ENCODE peak calls at places on chromosomes 12 and 14, in five cellular contexts. One of them, this sample, is unnamed.
A peak's percentile ranks its signal among the peaks of the same experiment; 100 is the strongest.

GRCh38 chr12:118060301-118061010 is 523 bp downstream of the WSB2 start:
- DNase-seq in A549: peak; percentile 46
- DNase-seq in GM23338: peak; percentile 24
- DNase-seq in HepG2: no peak
- DNase-seq in SK-N-SH: no peak
- DNase-seq in this sample: no peak

GRCh38 chr12:85804663-85805062 is 31.5 kb downstream of the RASSF9 start:
- DNase-seq in GM23338: no peak
- DNase-seq in SK-N-SH: no peak
- DNase-seq in HepG2: no peak
- DNase-seq in A549: no peak
- DNase-seq in this sample: no peak

GRCh38 chr14:103130017-103130764 is 6.9 kb downstream of the TNFAIP2 start:
- DNase-seq in A549: no peak
- DNase-seq in SK-N-SH: peak; percentile 39
- DNase-seq in HepG2: no peak
- DNase-seq in GM23338: no peak
- DNase-seq in this sample: no peak

GRCh38 chr12:90905691-90906370 is 49.1 kb downstream of the CCER1 start:
- DNase-seq in GM23338: no peak
- DNase-seq in SK-N-SH: no peak
- DNase-seq in A549: no peak
- DNase-seq in HepG2: no peak
- DNase-seq in this sample: no peak

GRCh38 chr12:120367924-120368788 is 808 bp downstream of the MSI1 start:
- DNase-seq in A549: no peak
- DNase-seq in SK-N-SH: peak; percentile 68
- DNase-seq in GM23338: peak; percentile 64
- DNase-seq in HepG2: no peak
- DNase-seq in this sample: no peak

GRCh38 chr12:111976860-111977259 is 36.1 kb downstream of the TMEM116 start:
- DNase-seq in HepG2: no peak
- DNase-seq in SK-N-SH: no peak
- DNase-seq in A549: no peak
- DNase-seq in GM23338: no peak
- DNase-seq in this sample: no peak

GRCh38 chr14:38208825-38209562 is 1.3 kb downstream of the SSTR1 start:
- DNase-seq in HepG2: peak; percentile 33
- DNase-seq in GM23338: peak; percentile 70
- DNase-seq in A549: no peak
- DNase-seq in SK-N-SH: no peak
- DNase-seq in this sample: no peak

GRCh38 chr12:112107728-112108447 is 695 bp downstream of the NAA25 start:
- DNase-seq in HepG2: no peak
- DNase-seq in GM23338: peak; percentile 43
- DNase-seq in A549: peak; percentile 31
- DNase-seq in SK-N-SH: peak; percentile 63
- DNase-seq in this sample: peak; percentile 78

GRCh38 chr14:59013672-59014298 is 174.7 kb upstream of the DAAM1 start:
- DNase-seq in SK-N-SH: no peak
- DNase-seq in GM23338: no peak
- DNase-seq in A549: no peak
- DNase-seq in HepG2: peak; percentile 66
- DNase-seq in this sample: no peak

GRCh38 chr12:4274960-4275868 is 1.7 kb downstream of the CCND2 start:
- DNase-seq in A549: no peak
- DNase-seq in GM23338: peak; percentile 73
- DNase-seq in SK-N-SH: no peak
- DNase-seq in HepG2: no peak
- DNase-seq in this sample: no peak

GRCh38 chr12:110661337-110661972 is 27.5 kb downstream of the HVCN1 start:
- DNase-seq in A549: no peak
- DNase-seq in SK-N-SH: no peak
- DNase-seq in HepG2: no peak
- DNase-seq in GM23338: no peak
- DNase-seq in this sample: no peak

GRCh38 chr12:25929096-25929637 is 29.3 kb upstream of the RASSF8 start:
- DNase-seq in A549: no peak
- DNase-seq in SK-N-SH: no peak
- DNase-seq in GM23338: no peak
- DNase-seq in HepG2: no peak
- DNase-seq in this sample: no peak

GRCh38 chr12:47722926-47723631 is 2.2 kb downstream of the ENDOU start:
- DNase-seq in A549: no peak
- DNase-seq in SK-N-SH: no peak
- DNase-seq in HepG2: no peak
- DNase-seq in GM23338: no peak
- DNase-seq in this sample: no peak

GRCh38 chr12:88298761-88299242 is 156.7 kb downstream of the TMTC3 start:
- DNase-seq in HepG2: no peak
- DNase-seq in SK-N-SH: no peak
- DNase-seq in A549: peak; percentile 10
- DNase-seq in GM23338: peak; percentile 13
- DNase-seq in this sample: no peak

GRCh38 chr12:63068857-63069442 is 82.1 kb downstream of the AVPR1A start:
- DNase-seq in SK-N-SH: peak; percentile 0
- DNase-seq in HepG2: peak; percentile 33
- DNase-seq in GM23338: peak; percentile 77
- DNase-seq in A549: peak; percentile 14
- DNase-seq in this sample: no peak

GRCh38 chr14:36313898-36314297 is 6.5 kb downstream of the MBIP start:
- DNase-seq in HepG2: peak; percentile 34
- DNase-seq in A549: no peak
- DNase-seq in GM23338: peak; percentile 21
- DNase-seq in SK-N-SH: no peak
- DNase-seq in this sample: no peak

GRCh38 chr12:82522762-82523161 is 163.9 kb upstream of the TMTC2 start:
- DNase-seq in SK-N-SH: no peak
- DNase-seq in GM23338: no peak
- DNase-seq in HepG2: no peak
- DNase-seq in A549: no peak
- DNase-seq in this sample: no peak

GRCh38 chr14:101790232-101790631 is 28.7 kb downstream of the PPP2R5C start:
- DNase-seq in SK-N-SH: no peak
- DNase-seq in A549: no peak
- DNase-seq in HepG2: no peak
- DNase-seq in GM23338: no peak
- DNase-seq in this sample: peak; percentile 45

GRCh38 chr12:3600039-3600720 is 109.2 kb downstream of the PRMT8 start:
- DNase-seq in HepG2: no peak
- DNase-seq in A549: no peak
- DNase-seq in GM23338: peak; percentile 28
- DNase-seq in SK-N-SH: peak; percentile 34
- DNase-seq in this sample: no peak

GRCh38 chr12:123040106-123040505 is 59.6 kb downstream of the ARL6IP4 start:
- DNase-seq in SK-N-SH: no peak
- DNase-seq in HepG2: no peak
- DNase-seq in A549: no peak
- DNase-seq in GM23338: no peak
- DNase-seq in this sample: no peak

GRCh38 chr12:123041042-123041531 is 60.6 kb downstream of the ARL6IP4 start:
- DNase-seq in A549: no peak
- DNase-seq in SK-N-SH: peak; percentile 56
- DNase-seq in GM23338: no peak
- DNase-seq in HepG2: no peak
- DNase-seq in this sample: no peak

GRCh38 chr12:123044351-123044750 is 63.9 kb downstream of the ARL6IP4 start:
- DNase-seq in A549: no peak
- DNase-seq in HepG2: no peak
- DNase-seq in GM23338: no peak
- DNase-seq in SK-N-SH: no peak
- DNase-seq in this sample: no peak

GRCh38 chr12:123043536-123044001 is 63.1 kb downstream of the ARL6IP4 start:
- DNase-seq in GM23338: peak; percentile 71
- DNase-seq in SK-N-SH: peak; percentile 77
- DNase-seq in A549: peak; percentile 83
- DNase-seq in HepG2: peak; percentile 60
- DNase-seq in this sample: peak; percentile 62

DNA sequence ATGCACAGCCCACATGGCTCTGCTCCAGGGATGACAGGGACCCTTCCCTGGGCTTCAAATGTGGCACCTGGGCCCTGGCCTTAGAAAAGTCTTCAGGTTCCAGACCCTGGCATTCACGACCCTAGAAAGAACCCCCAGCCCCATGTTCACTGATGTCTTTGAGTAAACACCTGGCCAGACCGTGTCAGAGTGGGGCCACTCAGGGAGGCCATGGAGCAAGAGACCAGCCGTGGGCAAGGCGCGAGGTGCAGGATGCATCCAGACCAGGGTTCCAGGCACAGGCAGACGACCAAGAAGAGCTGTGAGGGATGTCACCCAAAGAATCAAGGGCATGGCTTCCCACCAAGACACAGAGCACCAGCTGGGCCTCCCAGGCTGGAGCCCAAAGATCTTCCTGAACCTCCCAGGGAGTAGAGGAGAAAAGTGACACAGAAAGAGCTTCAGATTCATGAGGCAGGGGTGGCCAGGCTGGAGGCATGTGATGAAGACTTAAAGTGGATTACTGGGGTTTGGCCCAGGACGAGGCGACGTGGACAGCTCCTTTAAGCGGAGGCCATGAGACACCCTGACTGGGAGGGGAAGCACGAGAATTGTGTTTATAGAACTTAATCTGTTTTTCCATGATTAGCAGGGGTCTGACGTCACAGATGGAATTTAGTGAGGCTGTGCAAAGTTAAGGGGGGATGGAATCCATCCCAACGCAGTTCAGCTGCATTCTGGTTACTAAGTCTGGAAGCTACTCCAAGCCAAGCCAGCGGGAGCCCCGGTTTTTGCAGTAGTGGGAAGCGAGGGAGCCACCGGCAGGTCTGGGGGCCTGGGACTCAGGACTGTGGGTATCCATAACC is 61.6 kb downstream of the ARL6IP4 start:
- DNase-seq in HepG2: no peak
- DNase-seq in SK-N-SH: no peak
- DNase-seq in A549: no peak
- DNase-seq in GM23338: no peak
- DNase-seq in this sample: no peak
- TF ChIP-seq REST in HepG2: no peak
- TF ChIP-seq REST in SK-N-SH: no peak
- TF ChIP-seq REST in A549: no peak
- TF ChIP-seq REST in GM23338: no peak
- TF ChIP-seq REST in this sample: no peak

DNA sequence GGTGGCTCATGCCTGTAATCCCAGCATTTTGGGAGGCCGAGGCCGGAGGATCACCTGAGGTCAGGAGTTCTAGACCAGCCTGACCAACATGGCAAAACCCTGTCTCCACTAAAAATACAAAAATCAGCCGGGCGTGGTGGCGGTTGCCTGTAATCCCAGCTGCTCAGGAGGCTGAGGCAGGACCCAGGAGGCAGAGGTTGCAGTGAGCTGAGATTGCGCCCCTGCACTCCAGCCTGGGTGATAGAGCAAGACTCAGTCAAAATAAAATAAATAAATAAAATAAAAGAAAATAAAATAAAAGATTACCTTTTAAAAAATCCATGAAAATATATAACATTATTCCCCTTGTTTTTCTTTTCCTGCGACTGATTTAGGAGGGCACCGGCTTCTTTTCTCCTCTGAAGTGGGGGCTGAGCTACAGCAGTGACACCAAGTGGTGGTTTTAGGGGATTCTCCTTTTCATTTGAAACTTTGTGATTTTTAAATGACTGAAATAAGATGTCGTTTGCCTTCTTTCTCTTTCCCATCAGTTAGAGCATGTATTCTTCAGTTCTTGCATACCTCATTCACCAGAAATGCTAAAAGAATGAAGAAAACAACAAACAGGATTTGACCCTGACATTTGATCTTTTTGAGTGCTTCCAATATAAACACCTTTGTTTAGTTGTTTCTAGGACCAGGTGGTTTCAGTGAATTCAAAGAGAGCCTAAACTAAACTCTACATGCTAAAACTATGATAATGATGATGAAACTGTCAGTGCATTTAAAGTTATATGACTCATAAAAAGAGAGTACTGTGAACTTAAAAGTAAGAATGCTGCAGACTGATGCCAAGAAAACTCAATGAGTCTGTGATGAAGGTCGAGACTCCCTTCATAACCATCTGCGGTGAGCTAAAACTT is 22.6 kb upstream of the PKP2 start:
- DNase-seq in HepG2: peak; percentile 37
- DNase-seq in A549: no peak
- DNase-seq in GM23338: peak; percentile 76
- DNase-seq in SK-N-SH: peak; percentile 66
- DNase-seq in this sample: no peak
- TF ChIP-seq CTCF in HepG2: peak; percentile 68
- TF ChIP-seq CTCF in A549: peak; percentile 74
- TF ChIP-seq CTCF in GM23338: peak; percentile 73
- TF ChIP-seq CTCF in SK-N-SH: peak; percentile 60
- TF ChIP-seq CTCF in this sample: no peak

GRCh38 chr12:52152905-52153317 is 38.9 kb downstream of the KRT80 start:
- DNase-seq in HepG2: no peak
- DNase-seq in A549: no peak
- DNase-seq in SK-N-SH: no peak
- DNase-seq in GM23338: no peak
- DNase-seq in this sample: no peak

GRCh38 chr12:52149651-52150241 is 42.1 kb downstream of the KRT80 start:
- DNase-seq in A549: no peak
- DNase-seq in HepG2: no peak
- DNase-seq in SK-N-SH: peak; percentile 76
- DNase-seq in GM23338: no peak
- DNase-seq in this sample: no peak

GRCh38 chr12:52151153-52151858 is 40.5 kb downstream of the KRT80 start:
- DNase-seq in SK-N-SH: no peak
- DNase-seq in A549: no peak
- DNase-seq in GM23338: no peak
- DNase-seq in HepG2: no peak
- DNase-seq in this sample: no peak

GRCh38 chr12:52149182-52149641 is 42.6 kb downstream of the KRT80 start:
- DNase-seq in SK-N-SH: no peak
- DNase-seq in GM23338: no peak
- DNase-seq in HepG2: no peak
- DNase-seq in A549: no peak
- DNase-seq in this sample: no peak

GRCh38 chr12:52151859-52152783 is 39.7 kb downstream of the KRT80 start:
- DNase-seq in HepG2: no peak
- DNase-seq in GM23338: peak; percentile 91
- DNase-seq in SK-N-SH: peak; percentile 90
- DNase-seq in A549: peak; percentile 75
- DNase-seq in this sample: peak; percentile 35
- H3K27ac ChIP-seq in HepG2: no peak overlapping the region
- H3K27ac ChIP-seq in GM23338: no peak overlapping the region
- H3K27ac ChIP-seq in SK-N-SH: no peak overlapping the region
- H3K27ac ChIP-seq in A549: peak overlapping the region; percentile 100
- H3K27ac ChIP-seq in this sample: no peak overlapping the region

DNA sequence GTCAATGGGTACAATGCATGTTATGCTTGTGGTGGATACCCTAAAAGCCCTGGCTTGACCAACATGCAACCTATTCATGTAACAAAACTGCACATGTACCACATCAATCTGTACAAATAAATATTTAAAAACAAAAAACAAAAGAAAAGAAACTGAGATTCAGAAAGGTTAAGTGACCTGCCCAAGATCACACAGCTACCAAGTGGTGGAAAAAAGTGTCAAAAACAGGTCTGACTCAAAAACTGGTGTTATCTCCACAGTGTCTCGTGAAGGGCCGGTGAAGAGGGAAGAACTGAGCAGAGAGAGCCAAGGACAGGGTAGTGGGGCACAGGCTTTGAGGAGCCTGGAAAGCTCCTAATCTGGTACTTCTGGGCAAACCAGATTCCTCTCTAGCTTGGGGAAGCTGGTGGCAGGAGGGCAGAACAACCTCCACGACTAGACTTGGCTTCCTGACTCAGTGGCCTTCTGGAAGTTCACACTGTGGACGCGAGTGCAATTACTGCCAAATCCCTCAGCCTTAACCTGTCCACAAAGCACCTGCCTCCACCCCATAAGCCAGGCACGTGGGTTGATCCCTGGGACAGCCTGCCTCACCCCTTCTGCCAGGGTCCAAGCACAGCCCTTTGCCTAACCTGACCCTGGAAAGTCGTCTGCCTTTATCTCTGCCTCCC is 15.6 kb downstream of the ZBTB39 start:
- DNase-seq in HepG2: no peak
- DNase-seq in GM23338: no peak
- DNase-seq in A549: no peak
- DNase-seq in SK-N-SH: no peak
- DNase-seq in this sample: no peak
- TF ChIP-seq REST in HepG2: no peak
- TF ChIP-seq REST in GM23338: no peak
- TF ChIP-seq REST in A549: no peak
- TF ChIP-seq REST in SK-N-SH: no peak
- TF ChIP-seq REST in this sample: no peak